ENCODE peak calls at places on chromosomes 5 and 9, in five cellular contexts. I is dorsolateral prefrontal cortex, E is amygdala, O is WERI-Rb-1, H is WTC11. M is an unnamed sample.
A peak's percentile ranks its signal among the peaks of the same experiment; 100 is the strongest.

GRCh38 chr5:136802382-136802781 is 437.0 kb upstream of the TRPC7 start:
- DNase-seq in I (peak; percentile 17), E (no peak), O (no peak), H (no peak), M (no peak)

GRCh38 chr5:54148062-54148461 is 162.3 kb downstream of the ARL15 start:
- DNase-seq in I (no peak), E (no peak), O (no peak), H (no peak), M (no peak)

GRCh38 chr5:6820851-6821479 is 107.7 kb downstream of the TENT4A start:
- DNase-seq in I (no peak), E (no peak), O (peak; percentile 90), H (peak; percentile 83), M (no peak)

GRCh38 chr5:21613971-21614488 is 1239.1 kb downstream of the CDH12 start:
- DNase-seq in I (no peak), E (no peak), O (no peak), H (peak; percentile 22), M (no peak)

GRCh38 chr9:121808781-121809180 is 157.3 kb downstream of the DAB2IP start:
- DNase-seq in I (no peak), E (no peak), O (no peak), H (no peak), M (no peak)

GRCh38 chr5:9692576-9692975 is 62.4 kb upstream of the TAS2R1 start:
- DNase-seq in I (no peak), E (no peak), O (no peak), H (no peak), M (no peak)

GRCh38 chr5:129460951-129461815 is 1.1 kb downstream of the ADAMTS19 start:
- DNase-seq in I (peak; percentile 49), E (peak; percentile 37), O (peak; percentile 75), H (peak; percentile 80), M (no peak)

GRCh38 chr9:76510041-76510440 is 51.1 kb downstream of the GCNT1 start:
- DNase-seq in I (no peak), E (no peak), O (no peak), H (no peak), M (no peak)

GRCh38 chr9:5459289-5459829 is 9.0 kb downstream of the CD274 start:
- DNase-seq in I (no peak), E (no peak), O (no peak), H (no peak), M (no peak)

GRCh38 chr5:10442581-10442980 is 902 bp downstream of the ROPN1L start:
- DNase-seq in I (no peak), E (no peak), O (no peak), H (no peak), M (no peak)

GRCh38 chr5:141772281-141772680 is 90.3 kb upstream of the ARAP3 start:
- DNase-seq in I (peak; percentile 53), E (no peak), O (no peak), H (no peak), M (no peak)

GRCh38 chr9:18907927-18908625 is 124.9 kb downstream of the SAXO1 start:
- DNase-seq in I (no peak), E (no peak), O (no peak), H (no peak), M (no peak)

GRCh38 chr5:25963251-25964008 is 1075.0 kb downstream of the CDH9 start:
- DNase-seq in I (no peak), E (no peak), O (no peak), H (no peak), M (no peak)

GRCh38 chr9:104927912-104928740 is at the start of gene ABCA1:
- DNase-seq in I (peak; percentile 91), E (peak; percentile 93), O (peak; percentile 82), H (peak; percentile 87), M (peak; percentile 90)

GRCh38 chr5:164048527-164048926 is 543.1 kb downstream of the MAT2B start:
- DNase-seq in I (no peak), E (no peak), O (no peak), H (no peak), M (no peak)

GRCh38 chr5:37889612-37890317 is 49.9 kb upstream of the GDNF start:
- DNase-seq in I (no peak), E (no peak), O (no peak), H (no peak), M (no peak)

GRCh38 chr5:150022163-150022540 is 21.6 kb downstream of the HMGXB3 start:
- DNase-seq in I (no peak), E (no peak), O (no peak), H (no peak), M (no peak)

GRCh38 chr5:113056988-113057387 is 80.4 kb downstream of the DCP2 start:
- DNase-seq in I (no peak), E (no peak), O (no peak), H (no peak), M (no peak)

GRCh38 chr5:179825655-179826182 is 5.0 kb downstream of the SQSTM1 start:
- DNase-seq in I (no peak), E (no peak), O (no peak), H (no peak), M (no peak)

GRCh38 chr5:128988476-128988875 is 23.2 kb downstream of the SLC27A6 start:
- DNase-seq in I (no peak), E (no peak), O (no peak), H (no peak), M (no peak)

GRCh38 chr5:75664933-75665332 is 52.3 kb downstream of the POC5 start:
- DNase-seq in I (no peak), E (no peak), O (no peak), H (no peak), M (no peak)

GRCh38 chr5:374631-375335 is 53.3 kb downstream of the AHRR start:
- DNase-seq in I (no peak), E (no peak), O (no peak), H (peak; percentile 14), M (no peak)

GRCh38 chr9:93673844-93674334 is 97.5 kb downstream of the PHF2 start:
- DNase-seq in I (peak; percentile 1), E (no peak), O (peak; percentile 6), H (peak; percentile 5), M (no peak)

GRCh38 chr5:1761453-1761755 is 38.2 kb downstream of the MRPL36 start:
- DNase-seq in I (no peak), E (no peak), O (no peak), H (no peak), M (no peak)

GRCh38 chr5:55063220-55063863 is 39.1 kb upstream of the GZMA start:
- DNase-seq in I (no peak), E (no peak), O (no peak), H (no peak), M (no peak)

GRCh38 chr9:108835831-108836230 is 20.0 kb downstream of the ACTL7B start:
- DNase-seq in I (no peak), E (no peak), O (no peak), H (no peak), M (no peak)